ENCODE peak calls at places on chromosome 3, in ten cellular contexts. L is ecto neural progenitor cell; U is ELF-1; K is effector CD4-positive, alpha-beta T cell; J is ACHN; A is hepatic stellate cell; N is NCI-H1436; Q is naive thymus-derived CD8-positive, alpha-beta T cell; D is heart right ventricle; R is NCI-H1105. T is an unnamed sample.

GRCh38 chr3:169658311-169658931 is 5.1 kb downstream of the MECOM start:
- DNase-seq in L (peak), U (peak), K (no peak), J (no peak), A (no peak), N (no peak), Q (no peak), D (peak), R (no peak), T (no peak)

GRCh38 chr3:56302417-56302816 is 165.8 kb downstream of the ERC2 start:
- DNase-seq in L (no peak), U (no peak), K (no peak), J (peak), A (no peak), N (no peak), Q (no peak), D (no peak), R (no peak), T (no peak)

GRCh38 chr3:133756716-133757694 is 10.8 kb downstream of the TF start:
- DNase-seq in L (no peak), U (no peak), K (no peak), J (no peak), A (no peak), N (no peak), Q (no peak), D (no peak), R (no peak), T (no peak)

GRCh38 chr3:45659661-45660566 is 29.3 kb upstream of the SACM1L start:
- DNase-seq in L (peak), U (peak), K (peak), J (peak), A (peak), N (peak), Q (peak), D (peak), R (peak), T (peak)

GRCh38 chr3:28317438-28318022 is 31.0 kb upstream of the ZCWPW2 start:
- DNase-seq in L (no peak), U (no peak), K (peak), J (peak), A (peak), N (peak), Q (peak), D (no peak), R (peak), T (no peak)

GRCh38 chr3:55984631-55985030 is 483.6 kb downstream of the ERC2 start:
- DNase-seq in L (no peak), U (no peak), K (no peak), J (no peak), A (no peak), N (no peak), Q (no peak), D (no peak), R (no peak), T (no peak)

GRCh38 chr3:113063126-113063894 is 72.5 kb downstream of the GTPBP8 start:
- DNase-seq in L (no peak), U (no peak), K (no peak), J (no peak), A (no peak), N (no peak), Q (no peak), D (no peak), R (no peak), T (no peak)

GRCh38 chr3:8900065-8900464 is 63.2 kb downstream of the RAD18 start:
- DNase-seq in L (no peak), U (no peak), K (no peak), J (no peak), A (no peak), N (no peak), Q (no peak), D (no peak), R (no peak), T (no peak)

GRCh38 chr3:99503350-99503749 is 135.0 kb upstream of the COL8A1 start:
- DNase-seq in L (no peak), U (no peak), K (no peak), J (no peak), A (no peak), N (no peak), Q (no peak), D (no peak), R (no peak), T (no peak)

GRCh38 chr3:40770046-40770445 is 245.3 kb downstream of the ZNF621 start:
- DNase-seq in L (no peak), U (no peak), K (no peak), J (no peak), A (no peak), N (no peak), Q (no peak), D (no peak), R (no peak), T (no peak)

GRCh38 chr3:160163259-160163878 is 61.9 kb upstream of the C3orf80 start:
- DNase-seq in L (no peak), U (no peak), K (no peak), J (peak), A (peak), N (peak), Q (no peak), D (no peak), R (peak), T (no peak)

GRCh38 chr3:123375014-123375940 is 73.6 kb downstream of the ADCY5 start:
- DNase-seq in L (no peak), U (peak), K (no peak), J (no peak), A (no peak), N (no peak), Q (no peak), D (no peak), R (no peak), T (no peak)

GRCh38 chr3:125024817-125025216 is 31.0 kb downstream of the HEG1 start:
- DNase-seq in L (no peak), U (no peak), K (no peak), J (no peak), A (no peak), N (no peak), Q (no peak), D (peak), R (no peak), T (no peak)

GRCh38 chr3:160450846-160451245 is 1.3 kb upstream of the TRIM59 start:
- DNase-seq in L (no peak), U (no peak), K (no peak), J (peak), A (peak), N (no peak), Q (no peak), D (no peak), R (no peak), T (no peak)

GRCh38 chr3:188266581-188267274 is 112.8 kb downstream of the LPP start:
- DNase-seq in L (no peak), U (no peak), K (no peak), J (peak), A (no peak), N (no peak), Q (no peak), D (no peak), R (no peak), T (no peak)

GRCh38 chr3:116524455-116524854 is 79.2 kb upstream of the LSAMP start:
- DNase-seq in L (no peak), U (no peak), K (no peak), J (no peak), A (no peak), N (no peak), Q (no peak), D (no peak), R (no peak), T (no peak)

GRCh38 chr3:126083511-126083912 is 412 bp downstream of the SLC41A3 start:
- DNase-seq in L (no peak), U (peak), K (no peak), J (peak), A (peak), N (peak), Q (peak), D (no peak), R (peak), T (peak)

GRCh38 chr3:127449489-127450212 is 140.9 kb downstream of the TPRA1 start:
- DNase-seq in L (peak), U (no peak), K (no peak), J (no peak), A (no peak), N (no peak), Q (no peak), D (no peak), R (peak), T (no peak)

GRCh38 chr3:29759443-29760033 is 478.7 kb downstream of the RBMS3 start:
- DNase-seq in L (no peak), U (no peak), K (no peak), J (no peak), A (no peak), N (peak), Q (no peak), D (no peak), R (peak), T (no peak)

GRCh38 chr3:43203022-43203421 is 83.3 kb upstream of the SNRK start:
- DNase-seq in L (no peak), U (peak), K (no peak), J (no peak), A (no peak), N (no peak), Q (no peak), D (no peak), R (no peak), T (no peak)

GRCh38 chr3:25489858-25490591 is 62.0 kb downstream of the RARB start:
- DNase-seq in L (no peak), U (no peak), K (no peak), J (no peak), A (no peak), N (no peak), Q (no peak), D (no peak), R (no peak), T (no peak)

GRCh38 chr3:32841341-32841740 is 23.5 kb downstream of the TRIM71 start:
- DNase-seq in L (peak), U (no peak), K (no peak), J (no peak), A (no peak), N (no peak), Q (no peak), D (no peak), R (no peak), T (no peak)

GRCh38 chr3:111713833-111714232 is 118.7 kb upstream of the ZBED2 start:
- DNase-seq in L (no peak), U (no peak), K (no peak), J (no peak), A (no peak), N (no peak), Q (no peak), D (no peak), R (no peak), T (no peak)

GRCh38 chr3:181971424-181971823 is 259.7 kb downstream of the SOX2 start:
- DNase-seq in L (no peak), U (no peak), K (no peak), J (no peak), A (no peak), N (no peak), Q (no peak), D (no peak), R (no peak), T (no peak)

GRCh38 chr3:72960812-72961518 is 35.6 kb upstream of the PPP4R2 start:
- DNase-seq in L (no peak), U (no peak), K (no peak), J (no peak), A (no peak), N (no peak), Q (no peak), D (peak), R (no peak), T (no peak)

GRCh38 chr3:74614133-74614967 is at the start of gene CNTN3:
- DNase-seq in L (peak), U (peak), K (no peak), J (no peak), A (peak), N (peak), Q (no peak), D (peak), R (peak), T (peak)

T was measured in glutamatergic neuron.